ENCODE peak calls at places on chromosomes 12 and 14, in six cellular contexts. One of them, this sample, is unnamed.

GRCh38 chr14:26531894-26532293 is 65.9 kb downstream of the NOVA1 start:
- DNase-seq in IMR-90: peak
- DNase-seq in neuronal stem cell: no peak
- DNase-seq in trophoblast cell: peak
- DNase-seq in mesenchymal stem cell: peak
- DNase-seq in H1: no peak
- DNase-seq in this sample: no peak

GRCh38 chr14:76784881-76785280 is 23.6 kb downstream of the VASH1 start:
- DNase-seq in IMR-90: peak
- DNase-seq in neuronal stem cell: peak
- DNase-seq in trophoblast cell: peak
- DNase-seq in mesenchymal stem cell: peak
- DNase-seq in H1: peak
- DNase-seq in this sample: peak

GRCh38 chr12:58765076-58765475 is 155.2 kb downstream of the LRIG3 start:
- DNase-seq in IMR-90: no peak
- DNase-seq in neuronal stem cell: no peak
- DNase-seq in trophoblast cell: no peak
- DNase-seq in mesenchymal stem cell: no peak
- DNase-seq in H1: no peak
- DNase-seq in this sample: no peak

GRCh38 chr12:19959353-19959752 is 409.0 kb upstream of the PDE3A start:
- DNase-seq in IMR-90: peak
- DNase-seq in neuronal stem cell: no peak
- DNase-seq in trophoblast cell: no peak
- DNase-seq in mesenchymal stem cell: no peak
- DNase-seq in H1: no peak
- DNase-seq in this sample: no peak

GRCh38 chr12:27709932-27710591 is 570 bp upstream of the MRPS35 start:
- DNase-seq in IMR-90: peak
- DNase-seq in neuronal stem cell: no peak
- DNase-seq in trophoblast cell: peak
- DNase-seq in mesenchymal stem cell: no peak
- DNase-seq in H1: peak
- DNase-seq in this sample: no peak

GRCh38 chr14:65287264-65288131 is 125.0 kb upstream of the FUT8 start:
- DNase-seq in IMR-90: no peak
- DNase-seq in neuronal stem cell: no peak
- DNase-seq in trophoblast cell: no peak
- DNase-seq in mesenchymal stem cell: no peak
- DNase-seq in H1: no peak
- DNase-seq in this sample: peak

GRCh38 chr12:104602901-104603300 is 146.2 kb downstream of the CHST11 start:
- DNase-seq in IMR-90: no peak
- DNase-seq in neuronal stem cell: no peak
- DNase-seq in trophoblast cell: no peak
- DNase-seq in mesenchymal stem cell: no peak
- DNase-seq in H1: no peak
- DNase-seq in this sample: no peak

GRCh38 chr12:93380480-93381121 is 2.9 kb downstream of the NUDT4 start:
- DNase-seq in IMR-90: peak
- DNase-seq in neuronal stem cell: no peak
- DNase-seq in trophoblast cell: peak
- DNase-seq in mesenchymal stem cell: peak
- DNase-seq in H1: no peak
- DNase-seq in this sample: no peak

GRCh38 chr12:27179399-27180214 is 64.5 kb upstream of the STK38L start:
- DNase-seq in IMR-90: peak
- DNase-seq in neuronal stem cell: no peak
- DNase-seq in trophoblast cell: peak
- DNase-seq in mesenchymal stem cell: peak
- DNase-seq in H1: no peak
- DNase-seq in this sample: no peak

GRCh38 chr14:41605550-41606248 is 977 bp upstream of the LRFN5 start:
- DNase-seq in IMR-90: peak
- DNase-seq in neuronal stem cell: peak
- DNase-seq in trophoblast cell: no peak
- DNase-seq in mesenchymal stem cell: peak
- DNase-seq in H1: peak
- DNase-seq in this sample: peak

GRCh38 chr14:68649461-68650189 is 143.2 kb downstream of the ZFP36L1 start:
- DNase-seq in IMR-90: peak
- DNase-seq in neuronal stem cell: no peak
- DNase-seq in trophoblast cell: no peak
- DNase-seq in mesenchymal stem cell: no peak
- DNase-seq in H1: peak
- DNase-seq in this sample: peak

GRCh38 chr14:101591121-101591520 is 29.8 kb downstream of the DIO3 start:
- DNase-seq in IMR-90: no peak
- DNase-seq in neuronal stem cell: no peak
- DNase-seq in trophoblast cell: no peak
- DNase-seq in mesenchymal stem cell: no peak
- DNase-seq in H1: peak
- DNase-seq in this sample: no peak

GRCh38 chr12:106233011-106233410 is 14.8 kb downstream of the CKAP4 start:
- DNase-seq in IMR-90: no peak
- DNase-seq in neuronal stem cell: no peak
- DNase-seq in trophoblast cell: no peak
- DNase-seq in mesenchymal stem cell: no peak
- DNase-seq in H1: no peak
- DNase-seq in this sample: no peak

GRCh38 chr14:99955826-99956455 is 109.3 kb upstream of the EVL start:
- DNase-seq in IMR-90: no peak
- DNase-seq in neuronal stem cell: no peak
- DNase-seq in trophoblast cell: no peak
- DNase-seq in mesenchymal stem cell: no peak
- DNase-seq in H1: no peak
- DNase-seq in this sample: no peak

GRCh38 chr12:75120202-75120774 is 89.4 kb downstream of the KCNC2 start:
- DNase-seq in IMR-90: no peak
- DNase-seq in neuronal stem cell: no peak
- DNase-seq in trophoblast cell: no peak
- DNase-seq in mesenchymal stem cell: no peak
- DNase-seq in H1: no peak
- DNase-seq in this sample: no peak

GRCh38 chr12:4137015-4137414 is 136.5 kb upstream of the CCND2 start:
- DNase-seq in IMR-90: no peak
- DNase-seq in neuronal stem cell: no peak
- DNase-seq in trophoblast cell: no peak
- DNase-seq in mesenchymal stem cell: no peak
- DNase-seq in H1: no peak
- DNase-seq in this sample: no peak

GRCh38 chr14:49621114-49621881 is 699 bp downstream of the MGAT2 start:
- DNase-seq in IMR-90: peak
- DNase-seq in neuronal stem cell: no peak
- DNase-seq in trophoblast cell: peak
- DNase-seq in mesenchymal stem cell: no peak
- DNase-seq in H1: no peak
- DNase-seq in this sample: peak

GRCh38 chr12:56417739-56418138 is 31.5 kb downstream of the TIMELESS start:
- DNase-seq in IMR-90: no peak
- DNase-seq in neuronal stem cell: no peak
- DNase-seq in trophoblast cell: no peak
- DNase-seq in mesenchymal stem cell: no peak
- DNase-seq in H1: no peak
- DNase-seq in this sample: no peak

GRCh38 chr14:64761441-64762043 is 57.3 kb downstream of the PLEKHG3 start:
- DNase-seq in IMR-90: peak
- DNase-seq in neuronal stem cell: no peak
- DNase-seq in trophoblast cell: peak
- DNase-seq in mesenchymal stem cell: peak
- DNase-seq in H1: no peak
- DNase-seq in this sample: no peak

GRCh38 chr12:91287753-91288152 is 105.1 kb upstream of the DCN start:
- DNase-seq in IMR-90: no peak
- DNase-seq in neuronal stem cell: no peak
- DNase-seq in trophoblast cell: no peak
- DNase-seq in mesenchymal stem cell: no peak
- DNase-seq in H1: no peak
- DNase-seq in this sample: no peak

GRCh38 chr14:25349269-25349668 is 299.3 kb upstream of the STXBP6 start:
- DNase-seq in IMR-90: no peak
- DNase-seq in neuronal stem cell: no peak
- DNase-seq in trophoblast cell: no peak
- DNase-seq in mesenchymal stem cell: no peak
- DNase-seq in H1: no peak
- DNase-seq in this sample: no peak

GRCh38 chr12:19744760-19745218 is 305.5 kb downstream of the AEBP2 start:
- DNase-seq in IMR-90: peak
- DNase-seq in neuronal stem cell: no peak
- DNase-seq in trophoblast cell: no peak
- DNase-seq in mesenchymal stem cell: peak
- DNase-seq in H1: no peak
- DNase-seq in this sample: no peak

GRCh38 chr12:116881325-116881866 is at the start of gene HRK:
- DNase-seq in IMR-90: no peak
- DNase-seq in neuronal stem cell: no peak
- DNase-seq in trophoblast cell: no peak
- DNase-seq in mesenchymal stem cell: no peak
- DNase-seq in H1: peak
- DNase-seq in this sample: peak

GRCh38 chr12:106192659-106193403 is 54.1 kb upstream of the NUAK1 start:
- DNase-seq in IMR-90: no peak
- DNase-seq in neuronal stem cell: no peak
- DNase-seq in trophoblast cell: no peak
- DNase-seq in mesenchymal stem cell: no peak
- DNase-seq in H1: no peak
- DNase-seq in this sample: no peak

GRCh38 chr12:953776-954175 is 4.3 kb upstream of the RAD52 start:
- DNase-seq in IMR-90: peak
- DNase-seq in neuronal stem cell: no peak
- DNase-seq in trophoblast cell: peak
- DNase-seq in mesenchymal stem cell: peak
- DNase-seq in H1: no peak
- DNase-seq in this sample: no peak

GRCh38 chr12:8629486-8630033 is 16.9 kb upstream of the AICDA start:
- DNase-seq in IMR-90: no peak
- DNase-seq in neuronal stem cell: no peak
- DNase-seq in trophoblast cell: peak
- DNase-seq in mesenchymal stem cell: peak
- DNase-seq in H1: no peak
- DNase-seq in this sample: no peak

GRCh38 chr14:90578283-90578985 is 181.6 kb downstream of the CALM1 start:
- DNase-seq in IMR-90: no peak
- DNase-seq in neuronal stem cell: no peak
- DNase-seq in trophoblast cell: no peak
- DNase-seq in mesenchymal stem cell: no peak
- DNase-seq in H1: no peak
- DNase-seq in this sample: no peak

GRCh38 chr12:27696293-27696652 is at the start of gene REP15:
- DNase-seq in IMR-90: no peak
- DNase-seq in neuronal stem cell: no peak
- DNase-seq in trophoblast cell: no peak
- DNase-seq in mesenchymal stem cell: no peak
- DNase-seq in H1: no peak
- DNase-seq in this sample: no peak

GRCh38 chr12:46103691-46104090 is 113.3 kb upstream of the SCAF11 start:
- DNase-seq in IMR-90: no peak
- DNase-seq in neuronal stem cell: no peak
- DNase-seq in trophoblast cell: no peak
- DNase-seq in mesenchymal stem cell: no peak
- DNase-seq in H1: no peak
- DNase-seq in this sample: no peak

GRCh38 chr12:11650697-11651281 is 1.3 kb downstream of the ETV6 start:
- DNase-seq in IMR-90: peak
- DNase-seq in neuronal stem cell: peak
- DNase-seq in trophoblast cell: peak
- DNase-seq in mesenchymal stem cell: peak
- DNase-seq in H1: no peak
- DNase-seq in this sample: no peak

GRCh38 chr14:58792421-58792820 is 154.7 kb downstream of the DACT1 start:
- DNase-seq in IMR-90: peak
- DNase-seq in neuronal stem cell: no peak
- DNase-seq in trophoblast cell: no peak
- DNase-seq in mesenchymal stem cell: no peak
- DNase-seq in H1: no peak
- DNase-seq in this sample: no peak

GRCh38 chr12:94706250-94706661 is 55.9 kb upstream of the TMCC3 start:
- DNase-seq in IMR-90: no peak
- DNase-seq in neuronal stem cell: no peak
- DNase-seq in trophoblast cell: no peak
- DNase-seq in mesenchymal stem cell: peak
- DNase-seq in H1: no peak
- DNase-seq in this sample: no peak

GRCh38 chr12:74780458-74781241 is 243.0 kb downstream of the ATXN7L3B start:
- DNase-seq in IMR-90: peak
- DNase-seq in neuronal stem cell: no peak
- DNase-seq in trophoblast cell: no peak
- DNase-seq in mesenchymal stem cell: peak
- DNase-seq in H1: no peak
- DNase-seq in this sample: no peak

GRCh38 chr12:124369901-124370378 is 75.0 kb downstream of the RFLNA start:
- DNase-seq in IMR-90: no peak
- DNase-seq in neuronal stem cell: no peak
- DNase-seq in trophoblast cell: peak
- DNase-seq in mesenchymal stem cell: no peak
- DNase-seq in H1: no peak
- DNase-seq in this sample: no peak
- H3K14ac ChIP-seq in IMR-90: peak
- H3K14ac ChIP-seq in neuronal stem cell: no peak
- H3K14ac ChIP-seq in trophoblast cell: no peak
- H3K14ac ChIP-seq in mesenchymal stem cell: no peak
- H3K14ac ChIP-seq in H1: no peak
- H3K14ac ChIP-seq in this sample: no peak

DNA sequence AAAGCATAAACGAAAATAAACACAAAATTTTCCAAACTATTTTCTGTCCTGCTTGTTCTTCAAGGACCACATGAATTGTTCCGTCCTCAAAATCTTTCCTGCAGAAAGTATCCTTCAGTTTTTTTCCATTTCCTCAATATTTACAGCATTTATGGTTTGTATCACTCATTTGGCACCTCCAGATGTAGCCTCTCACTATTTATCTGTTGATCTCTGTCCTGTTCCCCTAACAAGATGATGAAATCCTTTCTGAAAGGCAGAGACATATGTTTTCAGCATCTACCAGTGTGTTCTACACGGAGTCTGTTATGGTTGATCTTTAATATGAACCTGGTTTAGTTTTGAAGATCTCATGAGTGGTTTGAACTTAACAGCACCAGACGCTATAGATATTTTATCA is 490.2 kb downstream of the NELL2 start:
- DNase-seq in IMR-90: no peak
- DNase-seq in neuronal stem cell: no peak
- DNase-seq in trophoblast cell: no peak
- DNase-seq in mesenchymal stem cell: peak
- DNase-seq in H1: no peak
- DNase-seq in this sample: no peak
- H2AFZ ChIP-seq in IMR-90: no peak
- H2AFZ ChIP-seq in neuronal stem cell: no peak
- H2AFZ ChIP-seq in trophoblast cell: no peak
- H2AFZ ChIP-seq in mesenchymal stem cell: no peak
- H2AFZ ChIP-seq in H1: no peak
- H2AFZ ChIP-seq in this sample: no peak

GRCh38 chr14:72598328-72598727 is 295.6 kb downstream of the DPF3 start:
- DNase-seq in IMR-90: no peak
- DNase-seq in neuronal stem cell: no peak
- DNase-seq in trophoblast cell: no peak
- DNase-seq in mesenchymal stem cell: no peak
- DNase-seq in H1: no peak
- DNase-seq in this sample: no peak
- H3K27ac ChIP-seq in IMR-90: no peak
- H3K27ac ChIP-seq in neuronal stem cell: no peak
- H3K27ac ChIP-seq in trophoblast cell: no peak
- H3K27ac ChIP-seq in mesenchymal stem cell: no peak
- H3K27ac ChIP-seq in H1: no peak
- H3K27ac ChIP-seq in this sample: no peak

GRCh38 chr12:29249930-29250329 is 100.9 kb downstream of the FAR2 start:
- DNase-seq in IMR-90: no peak
- DNase-seq in neuronal stem cell: no peak
- DNase-seq in trophoblast cell: no peak
- DNase-seq in mesenchymal stem cell: no peak
- DNase-seq in H1: no peak
- DNase-seq in this sample: no peak
- H3K14ac ChIP-seq in IMR-90: no peak
- H3K14ac ChIP-seq in neuronal stem cell: no peak
- H3K14ac ChIP-seq in trophoblast cell: no peak
- H3K14ac ChIP-seq in mesenchymal stem cell: no peak
- H3K14ac ChIP-seq in H1: no peak
- H3K14ac ChIP-seq in this sample: no peak